ENCODE peak calls at places on chromosomes 4 and X, in five cellular contexts. One of them, this sample, is unnamed.

GRCh38 chrX:103656623-103657022 is 27.8 kb downstream of the TCEAL1 start:
- DNase-seq in astrocyte of the spinal cord: peak; percentile 45
- DNase-seq in cardiac muscle cell: no peak
- DNase-seq in fibroblast of pulmonary artery: no peak
- DNase-seq in AG09309: peak; percentile 56
- DNase-seq in this sample: no peak

GRCh38 chr4:46648088-46648744 is 258.3 kb upstream of the GABRA2 start:
- DNase-seq in astrocyte of the spinal cord: peak; percentile 1
- DNase-seq in cardiac muscle cell: peak; percentile 69
- DNase-seq in fibroblast of pulmonary artery: peak; percentile 72
- DNase-seq in AG09309: no peak
- DNase-seq in this sample: peak; percentile 66

GRCh38 chrX:79366888-79367749 is at the start of gene ITM2A:
- DNase-seq in astrocyte of the spinal cord: no peak
- DNase-seq in cardiac muscle cell: peak; percentile 19
- DNase-seq in fibroblast of pulmonary artery: peak; percentile 7
- DNase-seq in AG09309: no peak
- DNase-seq in this sample: peak; percentile 63

GRCh38 chr4:141524116-141524515 is 112.3 kb upstream of the IL15 start:
- DNase-seq in astrocyte of the spinal cord: no peak
- DNase-seq in cardiac muscle cell: peak; percentile 8
- DNase-seq in fibroblast of pulmonary artery: peak; percentile 14
- DNase-seq in AG09309: no peak
- DNase-seq in this sample: no peak

GRCh38 chr4:38867478-38868054 is at the start of gene FAM114A1:
- DNase-seq in astrocyte of the spinal cord: peak; percentile 78
- DNase-seq in cardiac muscle cell: peak; percentile 91
- DNase-seq in fibroblast of pulmonary artery: peak; percentile 84
- DNase-seq in AG09309: no peak
- DNase-seq in this sample: peak; percentile 70

GRCh38 chr4:54783402-54784110 is 125.8 kb downstream of the KIT start:
- DNase-seq in astrocyte of the spinal cord: no peak
- DNase-seq in cardiac muscle cell: no peak
- DNase-seq in fibroblast of pulmonary artery: no peak
- DNase-seq in AG09309: no peak
- DNase-seq in this sample: no peak

GRCh38 chr4:94833394-94833793 is 75.6 kb downstream of the BMPR1B start:
- DNase-seq in astrocyte of the spinal cord: peak; percentile 44
- DNase-seq in cardiac muscle cell: no peak
- DNase-seq in fibroblast of pulmonary artery: no peak
- DNase-seq in AG09309: no peak
- DNase-seq in this sample: no peak

GRCh38 chr4:20698382-20698781 is 1.9 kb upstream of the PACRGL start:
- DNase-seq in astrocyte of the spinal cord: no peak
- DNase-seq in cardiac muscle cell: peak; percentile 82
- DNase-seq in fibroblast of pulmonary artery: peak; percentile 77
- DNase-seq in AG09309: no peak
- DNase-seq in this sample: no peak

GRCh38 chr4:176236909-176237308 is 32.1 kb downstream of the ASB5 start:
- DNase-seq in astrocyte of the spinal cord: no peak
- DNase-seq in cardiac muscle cell: no peak
- DNase-seq in fibroblast of pulmonary artery: no peak
- DNase-seq in AG09309: no peak
- DNase-seq in this sample: peak; percentile 5

GRCh38 chr4:123816462-123816861 is 419.9 kb downstream of the SPRY1 start:
- DNase-seq in astrocyte of the spinal cord: no peak
- DNase-seq in cardiac muscle cell: no peak
- DNase-seq in fibroblast of pulmonary artery: no peak
- DNase-seq in AG09309: peak; percentile 42
- DNase-seq in this sample: no peak

GRCh38 chrX:110021180-110022022 is 18.5 kb downstream of the TMEM164 start:
- DNase-seq in astrocyte of the spinal cord: peak; percentile 63
- DNase-seq in cardiac muscle cell: peak; percentile 55
- DNase-seq in fibroblast of pulmonary artery: peak; percentile 79
- DNase-seq in AG09309: peak; percentile 60
- DNase-seq in this sample: no peak

DNA sequence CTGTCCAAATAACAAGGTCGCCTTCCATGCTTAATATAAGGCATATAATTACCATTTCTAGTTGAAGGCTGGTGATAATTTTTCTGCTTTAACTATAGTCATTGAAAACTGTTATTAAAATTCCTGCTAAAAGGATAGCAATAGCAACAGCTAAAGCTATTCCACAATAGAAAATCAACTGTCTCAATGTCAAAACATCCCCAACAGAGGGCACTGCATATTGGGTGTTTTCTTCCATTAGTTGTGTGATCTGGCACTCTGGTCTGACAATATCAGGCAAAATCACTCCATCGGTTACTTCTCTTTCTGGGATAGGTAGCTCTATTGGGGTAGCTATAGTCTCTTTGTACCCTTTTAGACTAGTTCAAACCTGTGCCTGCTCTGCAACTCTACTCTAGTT is 53.5 kb downstream of the TMPRSS11F start:
- DNase-seq in astrocyte of the spinal cord: no peak
- DNase-seq in cardiac muscle cell: no peak
- DNase-seq in fibroblast of pulmonary artery: no peak
- DNase-seq in AG09309: no peak
- DNase-seq in this sample: no peak
- TF ChIP-seq CTCF in astrocyte of the spinal cord: no peak
- TF ChIP-seq CTCF in cardiac muscle cell: no peak
- TF ChIP-seq CTCF in fibroblast of pulmonary artery: no peak
- TF ChIP-seq CTCF in AG09309: no peak
- TF ChIP-seq CTCF in this sample: no peak

GRCh38 chr4:23889368-23889767 is 479 bp downstream of the PPARGC1A start:
- DNase-seq in astrocyte of the spinal cord: peak; percentile 4
- DNase-seq in cardiac muscle cell: no peak
- DNase-seq in fibroblast of pulmonary artery: no peak
- DNase-seq in AG09309: no peak
- DNase-seq in this sample: no peak
- H3K4me3 ChIP-seq in astrocyte of the spinal cord: peak overlapping the region; percentile 43
- H3K4me3 ChIP-seq in cardiac muscle cell: peak overlapping the region; percentile 63
- H3K4me3 ChIP-seq in fibroblast of pulmonary artery: peak overlapping the region; percentile 47
- H3K4me3 ChIP-seq in AG09309: peak overlapping the region; percentile 48
- H3K4me3 ChIP-seq in this sample: no peak overlapping the region

GRCh38 chr4:47719576-47719975 is 118.3 kb downstream of the CORIN start:
- DNase-seq in astrocyte of the spinal cord: no peak
- DNase-seq in cardiac muscle cell: no peak
- DNase-seq in fibroblast of pulmonary artery: no peak
- DNase-seq in AG09309: no peak
- DNase-seq in this sample: no peak
- TF ChIP-seq CTCF in astrocyte of the spinal cord: no peak
- TF ChIP-seq CTCF in cardiac muscle cell: no peak
- TF ChIP-seq CTCF in fibroblast of pulmonary artery: no peak
- TF ChIP-seq CTCF in AG09309: no peak
- TF ChIP-seq CTCF in this sample: no peak

GRCh38 chrX:136692271-136692670 is 44.3 kb downstream of the CD40LG start:
- DNase-seq in astrocyte of the spinal cord: no peak
- DNase-seq in cardiac muscle cell: peak; percentile 21
- DNase-seq in fibroblast of pulmonary artery: peak; percentile 9
- DNase-seq in AG09309: no peak
- DNase-seq in this sample: no peak
- H3K4me3 ChIP-seq in astrocyte of the spinal cord: no peak overlapping the region
- H3K4me3 ChIP-seq in cardiac muscle cell: no peak overlapping the region
- H3K4me3 ChIP-seq in fibroblast of pulmonary artery: no peak overlapping the region
- H3K4me3 ChIP-seq in AG09309: no peak overlapping the region
- H3K4me3 ChIP-seq in this sample: no peak overlapping the region

GRCh38 chr4:13821522-13821921 is 194.0 kb upstream of the BOD1L1 start:
- DNase-seq in astrocyte of the spinal cord: no peak
- DNase-seq in cardiac muscle cell: peak; percentile 7
- DNase-seq in fibroblast of pulmonary artery: no peak
- DNase-seq in AG09309: no peak
- DNase-seq in this sample: no peak
- TF ChIP-seq CTCF in astrocyte of the spinal cord: no peak
- TF ChIP-seq CTCF in cardiac muscle cell: no peak
- TF ChIP-seq CTCF in fibroblast of pulmonary artery: no peak
- TF ChIP-seq CTCF in AG09309: no peak
- TF ChIP-seq CTCF in this sample: no peak

DNA sequence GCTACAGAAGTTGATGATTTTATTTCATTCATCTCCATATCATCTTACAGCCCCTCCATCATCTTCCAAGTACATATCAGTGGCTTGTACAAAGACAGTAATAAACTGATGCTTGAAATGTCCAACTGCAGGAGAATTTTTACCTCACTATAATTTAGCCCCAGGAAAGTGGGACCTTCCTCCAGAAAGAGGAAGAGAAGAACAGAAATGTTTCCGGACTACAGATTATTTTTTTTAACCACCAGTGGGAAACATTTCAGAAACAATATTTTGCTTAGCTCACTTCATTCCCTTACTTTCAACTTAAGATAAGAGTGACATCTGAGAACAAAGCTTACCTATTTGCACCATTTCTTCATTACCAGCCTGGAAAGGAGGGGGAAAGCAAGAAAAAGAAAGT is 2.0 kb downstream of the ADAMTS3 start:
- DNase-seq in astrocyte of the spinal cord: no peak
- DNase-seq in cardiac muscle cell: no peak
- DNase-seq in fibroblast of pulmonary artery: no peak
- DNase-seq in AG09309: no peak
- DNase-seq in this sample: no peak
- H3K4me3 ChIP-seq in astrocyte of the spinal cord: peak overlapping the region; percentile 73
- H3K4me3 ChIP-seq in cardiac muscle cell: peak overlapping the region; percentile 80
- H3K4me3 ChIP-seq in fibroblast of pulmonary artery: peak overlapping the region; percentile 77
- H3K4me3 ChIP-seq in AG09309: no peak overlapping the region
- H3K4me3 ChIP-seq in this sample: no peak overlapping the region

GRCh38 chr4:79764118-79764517 is 308.9 kb downstream of the ANTXR2 start:
- DNase-seq in astrocyte of the spinal cord: no peak
- DNase-seq in cardiac muscle cell: no peak
- DNase-seq in fibroblast of pulmonary artery: no peak
- DNase-seq in AG09309: no peak
- DNase-seq in this sample: no peak

GRCh38 chr4:79759793-79760192 is 313.2 kb downstream of the ANTXR2 start:
- DNase-seq in astrocyte of the spinal cord: no peak
- DNase-seq in cardiac muscle cell: no peak
- DNase-seq in fibroblast of pulmonary artery: no peak
- DNase-seq in AG09309: no peak
- DNase-seq in this sample: peak; percentile 2

DNA sequence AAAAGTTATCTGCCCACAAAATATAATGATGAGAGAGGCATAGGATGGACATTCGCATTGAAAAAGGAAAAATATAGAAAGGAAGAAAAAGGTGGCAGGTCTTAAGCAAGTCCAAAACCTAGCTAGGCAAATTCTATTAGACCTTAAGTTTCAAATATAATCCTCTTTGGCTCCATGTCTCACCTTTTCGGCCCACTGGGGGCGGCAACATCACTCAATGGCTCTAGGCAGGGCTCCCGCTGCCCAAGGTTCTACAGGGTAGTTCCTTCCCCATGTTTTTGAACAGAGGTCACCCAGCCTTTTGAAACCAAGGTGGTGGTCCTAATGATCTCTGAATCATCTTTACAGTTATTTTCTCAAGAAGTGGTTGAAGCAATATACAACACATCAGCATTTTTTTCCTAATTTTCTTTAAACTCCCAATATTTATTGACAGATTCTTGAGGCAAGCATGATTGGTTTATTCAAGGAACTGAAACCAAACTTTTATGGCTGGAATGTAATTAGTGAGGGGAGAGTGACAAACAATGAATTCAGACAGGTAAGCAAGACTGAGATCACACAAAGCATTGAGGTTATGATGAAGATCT is 309.4 kb downstream of the ANTXR2 start:
- DNase-seq in astrocyte of the spinal cord: no peak
- DNase-seq in cardiac muscle cell: no peak
- DNase-seq in fibroblast of pulmonary artery: no peak
- DNase-seq in AG09309: no peak
- DNase-seq in this sample: no peak
- TF ChIP-seq CTCF in astrocyte of the spinal cord: no peak
- TF ChIP-seq CTCF in cardiac muscle cell: no peak
- TF ChIP-seq CTCF in fibroblast of pulmonary artery: no peak
- TF ChIP-seq CTCF in AG09309: peak; percentile 9
- TF ChIP-seq CTCF in this sample: no peak

GRCh38 chr4:153185453-153185852 is 18.8 kb upstream of the TRIM2 start:
- DNase-seq in astrocyte of the spinal cord: no peak
- DNase-seq in cardiac muscle cell: no peak
- DNase-seq in fibroblast of pulmonary artery: no peak
- DNase-seq in AG09309: no peak
- DNase-seq in this sample: no peak

GRCh38 chr4:153191795-153192363 is 12.4 kb upstream of the TRIM2 start:
- DNase-seq in astrocyte of the spinal cord: no peak
- DNase-seq in cardiac muscle cell: no peak
- DNase-seq in fibroblast of pulmonary artery: no peak
- DNase-seq in AG09309: no peak
- DNase-seq in this sample: no peak

GRCh38 chr4:153186046-153186728 is 18.1 kb upstream of the TRIM2 start:
- DNase-seq in astrocyte of the spinal cord: no peak
- DNase-seq in cardiac muscle cell: no peak
- DNase-seq in fibroblast of pulmonary artery: no peak
- DNase-seq in AG09309: no peak
- DNase-seq in this sample: no peak

GRCh38 chr4:153188966-153189801 is 15.1 kb upstream of the TRIM2 start:
- DNase-seq in astrocyte of the spinal cord: peak; percentile 46
- DNase-seq in cardiac muscle cell: peak; percentile 48
- DNase-seq in fibroblast of pulmonary artery: peak; percentile 44
- DNase-seq in AG09309: no peak
- DNase-seq in this sample: no peak
- H3K4me3 ChIP-seq in astrocyte of the spinal cord: no peak overlapping the region
- H3K4me3 ChIP-seq in cardiac muscle cell: no peak overlapping the region
- H3K4me3 ChIP-seq in fibroblast of pulmonary artery: no peak overlapping the region
- H3K4me3 ChIP-seq in AG09309: no peak overlapping the region
- H3K4me3 ChIP-seq in this sample: no peak overlapping the region

DNA sequence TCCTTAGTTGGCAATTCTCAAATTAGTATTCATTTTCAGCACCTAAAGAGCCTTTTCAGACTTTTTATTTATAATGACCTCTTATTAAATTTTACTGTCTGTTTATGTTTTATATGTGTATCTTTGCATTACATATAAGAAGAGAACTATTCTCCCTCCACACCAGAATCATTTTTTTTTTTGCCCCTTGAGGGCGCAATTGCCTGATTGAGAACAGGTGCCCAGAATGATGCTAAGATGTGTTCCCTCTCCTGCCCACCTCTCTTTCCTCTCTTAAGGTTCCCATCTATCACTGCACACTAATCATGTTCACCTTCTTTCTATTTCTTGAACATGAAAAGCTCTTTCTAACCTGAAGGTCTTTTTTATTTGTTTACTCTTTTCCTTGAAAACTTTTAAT is 44.2 kb upstream of the ADAM29 start:
- DNase-seq in astrocyte of the spinal cord: peak; percentile 20
- DNase-seq in cardiac muscle cell: no peak
- DNase-seq in fibroblast of pulmonary artery: no peak
- DNase-seq in AG09309: no peak
- DNase-seq in this sample: peak; percentile 61
- TF ChIP-seq CTCF in astrocyte of the spinal cord: peak; percentile 27
- TF ChIP-seq CTCF in cardiac muscle cell: no peak
- TF ChIP-seq CTCF in fibroblast of pulmonary artery: no peak
- TF ChIP-seq CTCF in AG09309: peak; percentile 29
- TF ChIP-seq CTCF in this sample: peak; percentile 41

This sample was measured in GM12865.